ENCODE peak calls at places on chromosomes 13 and 19, in ten cellular contexts. U is left ventricle myocardium inferior, L is HFF-Myc, M is iris pigment epithelial cell, W is progenitor cell of endocrine pancreas, R is ascending aorta, O is NCI-H1436, N is stomach, J is NCI-H774, H is lung. S is an unnamed sample.

GRCh38 chr19:5170329-5170745 is 170.3 kb downstream of the PTPRS start:
- DNase-seq in U (no peak), L (no peak), M (no peak), W (peak), R (no peak), O (no peak), N (peak), J (no peak), H (peak), S (peak)

GRCh38 chr13:107882708-107883560 is 332.4 kb downstream of the LIG4 start:
- DNase-seq in U (no peak), L (no peak), M (no peak), W (no peak), R (no peak), O (no peak), N (no peak), J (no peak), H (no peak), S (no peak)

GRCh38 chr13:38602261-38602660 is 84.6 kb upstream of the FREM2 start:
- DNase-seq in U (no peak), L (no peak), M (peak), W (no peak), R (no peak), O (no peak), N (no peak), J (no peak), H (no peak), S (no peak)

GRCh38 chr19:29737461-29738000 is 22.5 kb upstream of the C19orf12 start:
- DNase-seq in U (no peak), L (no peak), M (no peak), W (no peak), R (no peak), O (no peak), N (no peak), J (no peak), H (no peak), S (no peak)

GRCh38 chr13:33126909-33127607 is 110.8 kb downstream of the KL start:
- DNase-seq in U (peak), L (no peak), M (no peak), W (no peak), R (no peak), O (no peak), N (no peak), J (no peak), H (no peak), S (no peak)

GRCh38 chr19:6527893-6528543 is 2.8 kb upstream of the TNFSF9 start:
- DNase-seq in U (no peak), L (no peak), M (no peak), W (no peak), R (no peak), O (no peak), N (no peak), J (no peak), H (no peak), S (no peak)

GRCh38 chr13:42047561-42048322 is 706 bp upstream of the DGKH start:
- DNase-seq in U (peak), L (no peak), M (peak), W (peak), R (no peak), O (no peak), N (peak), J (peak), H (no peak), S (no peak)

GRCh38 chr19:2424686-2425621 is 2.4 kb downstream of the TIMM13 start:
- DNase-seq in U (peak), L (no peak), M (peak), W (peak), R (no peak), O (no peak), N (peak), J (no peak), H (no peak), S (no peak)

GRCh38 chr13:33639640-33640080 is 178.3 kb upstream of the RFC3 start:
- DNase-seq in U (no peak), L (no peak), M (no peak), W (no peak), R (no peak), O (no peak), N (no peak), J (no peak), H (no peak), S (no peak)

GRCh38 chr19:12872941-12873890 is 8.0 kb downstream of the DNASE2 start:
- DNase-seq in U (no peak), L (peak), M (peak), W (no peak), R (no peak), O (peak), N (peak), J (no peak), H (peak), S (peak)

S was measured in central memory CD8-positive, alpha-beta T cell.